ENCODE peak calls at places on chromosome X, in eight cellular contexts. X, F, Z, Q, I, A, K and C are unnamed samples. For H3K27me3 and H3K4me1, the result is how much of the 10 kb centered on the place peaks cover.

GRCh38 chrX:104922206-104922621 is 298.3 kb downstream of the TEX13A start:
- DNase-seq in F (peak), Z (peak), A (peak), Q (peak), X (no peak), K (peak), I (peak), C (peak)

GRCh38 chrX:9928083-9928482 is 39.1 kb upstream of the CLDN34 start:
- DNase-seq in Q (no peak), X (no peak), I (no peak), Z (no peak), A (no peak), K (no peak), F (no peak), C (no peak)

GRCh38 chrX:29145316-29145715 is 558.1 kb downstream of the IL1RAPL1 start:
- DNase-seq in F (no peak), Q (no peak), X (no peak), I (no peak), K (no peak), A (no peak), Z (no peak), C (no peak)

GRCh38 chrX:14913241-14913640 is 40.0 kb downstream of the MOSPD2 start:
- DNase-seq in X (no peak), I (no peak), Z (no peak), F (no peak), A (no peak), K (no peak), Q (peak), C (no peak)

GRCh38 chrX:138849521-138849920 is 138.0 kb upstream of the FGF13 start:
- DNase-seq in X (no peak), F (no peak), Q (no peak), Z (no peak), K (no peak), A (no peak), I (no peak), C (no peak)

GRCh38 chrX:150196300-150196699 is 166.8 kb upstream of the MAMLD1 start:
- DNase-seq in K (no peak), F (no peak), Q (no peak), X (no peak), Z (no peak), A (no peak), I (no peak), C (no peak)

GRCh38 chrX:115531818-115532403 is 29.1 kb upstream of the PLS3 start:
- DNase-seq in X (no peak), A (no peak), K (no peak), Z (no peak), I (no peak), Q (peak), F (no peak), C (no peak)

GRCh38 chrX:37060999-37061398 is 52.8 kb downstream of the FAM47C start:
- DNase-seq in X (no peak), A (no peak), I (peak), F (no peak), Q (peak), K (no peak), Z (no peak), C (no peak)

GRCh38 chrX:4805559-4805958 is 1092.1 kb upstream of the PRKX start:
- DNase-seq in I (no peak), K (no peak), F (no peak), Z (no peak), A (no peak), X (no peak), Q (no peak), C (peak)

GRCh38 chrX:53421772-53422090 is 723 bp downstream of the SMC1A start:
- DNase-seq in A (no peak), I (no peak), K (no peak), Z (no peak), Q (no peak), F (no peak), X (no peak), C (no peak)

GRCh38 chrX:40154853-40155616 is 57.3 kb upstream of the BCOR start:
- DNase-seq in Z (peak), I (no peak), Q (peak), K (no peak), X (peak), F (peak), A (peak), C (peak)

GRCh38 chrX:111875881-111876280 is at the start of gene TRPC5OS:
- DNase-seq in X (no peak), Z (no peak), F (no peak), K (no peak), Q (no peak), I (no peak), A (no peak), C (no peak)

GRCh38 chrX:30935985-30936384 is 46.9 kb upstream of the TAB3 start:
- DNase-seq in A (peak), I (no peak), F (no peak), Z (no peak), X (no peak), K (no peak), Q (peak), C (no peak)

GRCh38 chrX:154526901-154527675 is 11.1 kb upstream of the FAM3A start:
- DNase-seq in K (peak), I (no peak), Q (peak), Z (peak), F (peak), X (peak), A (peak), C (peak)

GRCh38 chrX:149650162-149650561 is 18.6 kb upstream of the TMEM185A start:
- DNase-seq in Z (no peak), K (no peak), F (no peak), X (no peak), Q (no peak), A (no peak), I (no peak), C (no peak)

GRCh38 chrX:137569470-137569891 is 3.6 kb downstream of the ZIC3 start:
- DNase-seq in A (no peak), K (no peak), Z (no peak), X (no peak), Q (no peak), F (no peak), I (no peak), C (no peak)

GRCh38 chrX:136687457-136687856 is 39.5 kb downstream of the CD40LG start:
- DNase-seq in X (no peak), Q (no peak), A (no peak), Z (no peak), K (no peak), I (no peak), F (no peak), C (no peak)

GRCh38 chrX:41302293-41302868 is 31.6 kb upstream of the DDX3X start:
- DNase-seq in K (no peak), Z (no peak), F (no peak), A (no peak), I (no peak), X (no peak), Q (peak), C (no peak)

GRCh38 chrX:24874604-24875247 is 141.0 kb downstream of the ARX start:
- DNase-seq in Z (no peak), K (no peak), F (no peak), A (no peak), I (no peak), X (no peak), Q (no peak), C (no peak)

DNA sequence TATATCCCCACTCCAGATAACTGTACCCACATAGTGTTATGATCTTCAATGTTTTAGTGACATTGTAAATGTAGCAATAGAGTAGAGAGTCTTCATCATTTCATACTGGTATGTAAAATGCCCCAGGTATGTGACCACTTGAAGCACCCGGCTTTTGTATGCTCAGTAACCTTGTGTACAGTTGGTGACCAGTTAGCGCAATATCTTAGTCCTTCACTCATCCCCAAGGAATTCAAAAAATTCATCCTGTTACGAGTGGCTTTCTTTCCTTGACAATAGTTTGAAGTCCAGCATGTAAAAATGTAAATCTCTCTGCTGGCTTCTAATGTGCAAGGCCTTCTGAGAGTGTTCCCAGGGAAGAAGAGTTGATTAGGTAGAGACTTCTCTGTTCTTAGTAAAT is 145.6 kb downstream of the ARX start:
- DNase-seq in Q (peak), F (no peak), A (no peak), Z (no peak), X (no peak), K (no peak), I (no peak), C (no peak)
- H3K27me3 ChIP-seq in Q (under half), F (under half), A (under half), Z (under half), X (under half), K (under half), I (under half), C (under half)

DNA sequence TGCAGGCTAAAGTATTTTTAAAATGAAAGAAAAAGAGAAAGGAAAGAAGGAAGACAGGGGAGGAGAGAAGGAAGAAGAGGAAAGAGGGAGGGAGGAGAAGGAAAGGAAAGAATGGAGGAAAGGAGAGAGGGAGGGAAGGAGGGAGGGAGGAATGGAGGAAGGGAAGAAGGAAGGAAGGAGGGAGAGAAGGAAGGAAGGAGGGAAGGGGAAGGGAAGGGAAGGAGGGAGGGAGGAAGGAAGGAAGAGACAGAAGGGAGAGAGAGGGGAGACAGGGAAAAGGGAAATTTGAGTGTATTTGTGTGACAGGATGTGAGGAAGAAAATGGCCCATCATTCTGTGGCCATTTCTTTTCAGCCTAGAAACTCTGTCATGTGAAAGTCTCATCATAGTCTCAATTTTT is 14.9 kb upstream of the PLAC1 start:
- DNase-seq in K (no peak), F (no peak), X (no peak), I (no peak), A (no peak), Z (no peak), Q (no peak), C (no peak)
- H3K4me1 ChIP-seq in K (under half), F (under half), X (under half), I (under half), A (under half), Z (under half), Q (half or more), C (under half)

DNA sequence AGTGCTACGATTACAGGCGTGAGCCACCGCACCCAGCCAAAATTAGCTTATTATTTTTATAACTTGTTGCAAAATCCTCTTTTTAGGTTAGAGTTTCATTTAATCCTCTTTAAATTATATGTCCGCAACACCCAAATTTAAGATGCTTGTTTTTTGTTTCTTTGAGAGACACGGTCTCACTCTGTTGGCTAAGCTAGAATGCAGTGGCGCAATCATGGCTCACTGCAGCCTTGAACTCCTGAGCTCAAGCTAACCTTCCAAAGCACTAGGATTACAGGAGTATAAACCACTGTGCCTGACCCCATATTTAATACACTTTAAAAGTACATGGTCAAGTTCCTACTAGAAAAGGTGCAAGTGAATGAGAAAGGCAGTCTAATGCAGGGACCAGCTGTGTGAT is 2.2 kb downstream of the RBBP7 start:
- DNase-seq in Q (no peak), A (no peak), F (no peak), I (no peak), X (no peak), K (no peak), Z (no peak), C (no peak)
- H3K4me3 ChIP-seq in Q (peak), A (no peak), F (peak), I (peak), X (no peak), K (no peak), Z (peak), C (peak)

GRCh38 chrX:49164589-49165360 is 2.2 kb downstream of the MAGIX start:
- DNase-seq in A (no peak), Z (no peak), X (no peak), Q (no peak), K (no peak), F (no peak), I (no peak), C (no peak)

GRCh38 chrX:49162620-49163019 is at the start of gene MAGIX:
- DNase-seq in A (no peak), I (no peak), Q (peak), X (no peak), Z (no peak), K (no peak), F (no peak), C (no peak)

GRCh38 chrX:49160908-49161307 is 1.6 kb upstream of the MAGIX start:
- DNase-seq in A (no peak), I (no peak), K (no peak), Z (no peak), F (no peak), X (no peak), Q (no peak), C (no peak)

GRCh38 chrX:49165901-49166881 is 3.6 kb downstream of the MAGIX start:
- DNase-seq in I (peak), Z (peak), K (peak), Q (no peak), A (peak), X (peak), F (peak), C (peak)

DNA sequence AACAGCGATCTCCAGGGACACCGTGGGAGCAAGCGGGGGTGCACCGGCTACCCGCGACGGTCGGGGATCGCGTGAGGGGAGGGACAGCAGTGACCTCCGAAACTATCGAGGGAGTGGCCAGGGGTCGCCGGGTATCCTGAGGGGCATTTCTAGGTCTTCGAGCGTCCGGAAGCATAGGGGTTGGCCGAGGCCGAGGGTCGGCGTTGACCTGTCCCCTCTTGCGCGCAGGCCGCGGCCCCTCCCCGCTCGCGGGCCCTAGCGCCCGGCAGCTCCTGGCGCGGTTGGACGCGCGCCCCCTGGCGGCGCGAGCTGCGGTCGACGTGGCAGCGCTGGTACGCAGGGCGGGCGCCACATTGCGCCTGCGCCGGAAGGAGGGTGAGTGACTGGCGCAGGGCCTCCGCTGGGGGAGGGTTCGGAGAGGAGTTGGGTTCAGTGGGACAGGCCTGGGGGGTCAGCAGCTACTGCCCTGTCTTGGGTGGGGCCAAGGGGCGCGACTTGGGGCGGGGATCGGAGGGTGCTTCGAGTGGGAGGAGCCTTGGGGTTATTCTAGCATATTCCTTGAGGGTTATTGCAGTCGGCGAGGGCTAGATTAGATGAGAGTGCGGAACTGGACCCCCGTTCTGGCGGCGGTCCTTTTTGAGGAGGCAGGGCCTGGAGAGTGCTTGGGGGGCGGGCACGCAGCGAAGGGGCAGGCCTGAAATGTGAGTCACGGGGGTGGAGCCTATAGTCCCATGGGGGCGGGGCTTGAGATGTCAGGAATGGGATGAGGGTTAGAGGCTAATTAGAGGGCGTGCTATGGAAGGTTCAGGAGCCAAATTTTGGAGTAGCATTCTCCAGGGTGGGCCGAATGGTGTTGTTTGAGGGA is 1.2 kb downstream of the MAGIX start:
- DNase-seq in Z (peak), K (peak), Q (peak), F (peak), A (peak), I (no peak), X (peak), C (peak)
- H3K27me3 ChIP-seq in Z (under half), K (under half), Q (under half), F (under half), A (under half), I (under half), X (under half), C (under half)

GRCh38 chrX:12953420-12953819 is 21.5 kb upstream of the TMSB4X start:
- DNase-seq in F (no peak), K (no peak), A (no peak), X (no peak), Q (no peak), Z (no peak), I (no peak), C (no peak)
- H3K4me1 ChIP-seq in F (under half), K (half or more), A (under half), X (under half), Q (under half), Z (under half), I (under half), C (under half)